ENCODE peak calls at places on chromosomes 1 and 21, in five cellular contexts. G, O, B, U and K are unnamed samples.

GRCh38 chr1:3072178-3072947 is 3.4 kb downstream of the PRDM16 start:
- DNase-seq in G (no peak), U (no peak), O (peak; percentile 67), B (no peak), K (no peak)

GRCh38 chr1:204418174-204419063 is 6.8 kb upstream of the PPP1R15B start:
- DNase-seq in B (no peak), U (no peak), G (no peak), O (peak; percentile 35), K (no peak)

GRCh38 chr1:109931189-109931672 is 20.6 kb downstream of the CSF1 start:
- DNase-seq in U (peak; percentile 82), G (peak; percentile 90), O (peak; percentile 89), B (no peak), K (peak; percentile 24)

GRCh38 chr1:9900142-9901043 is 9.7 kb downstream of the CTNNBIP1 start:
- DNase-seq in O (no peak), U (peak; percentile 88), B (no peak), G (no peak), K (no peak)

GRCh38 chr1:40382110-40382464 is 8.6 kb downstream of the SMAP2 start:
- DNase-seq in O (no peak), U (no peak), B (no peak), G (no peak), K (no peak)

GRCh38 chr1:245258271-245258920 is 103.6 kb downstream of the KIF26B start:
- DNase-seq in U (peak; percentile 86), O (peak; percentile 35), G (no peak), B (no peak), K (no peak)

GRCh38 chr1:201223852-201224670 is 33.4 kb downstream of the IGFN1 start:
- DNase-seq in O (peak; percentile 28), U (no peak), B (no peak), G (no peak), K (no peak)

GRCh38 chr1:109657395-109657794 is 1.5 kb downstream of the GSTM4 start:
- DNase-seq in G (no peak), U (no peak), B (no peak), O (no peak), K (no peak)

GRCh38 chr1:9406111-9406510 is 113.4 kb downstream of the SPSB1 start:
- DNase-seq in U (no peak), G (no peak), O (no peak), B (no peak), K (no peak)

GRCh38 chr21:31897311-31897710 is 24.5 kb downstream of the HUNK start:
- DNase-seq in U (no peak), B (no peak), O (no peak), G (no peak), K (no peak)

GRCh38 chr1:59318271-59318865 is 21.5 kb downstream of the FGGY start:
- DNase-seq in O (no peak), B (no peak), G (no peak), U (no peak), K (no peak)

GRCh38 chr1:69648486-69648885 is 80.8 kb downstream of the LRRC7 start:
- DNase-seq in G (no peak), O (no peak), U (no peak), B (no peak), K (no peak)

GRCh38 chr1:47709302-47710074 is 271.6 kb downstream of the FOXD2 start:
- DNase-seq in U (no peak), B (no peak), G (peak; percentile 39), O (peak; percentile 78), K (no peak)

GRCh38 chr1:37392051-37392450 is 82.3 kb upstream of the ZC3H12A start:
- DNase-seq in B (no peak), G (no peak), U (no peak), O (no peak), K (no peak)

GRCh38 chr1:37393585-37394120 is 80.7 kb upstream of the ZC3H12A start:
- DNase-seq in G (no peak), U (no peak), B (no peak), O (no peak), K (no peak)

GRCh38 chr1:37393173-37393572 is 81.2 kb upstream of the ZC3H12A start:
- DNase-seq in U (no peak), O (no peak), B (no peak), G (no peak), K (no peak)

GRCh38 chr1:37389327-37389726 is 85.1 kb upstream of the ZC3H12A start:
- DNase-seq in O (no peak), G (no peak), U (no peak), B (no peak), K (no peak)

GRCh38 chr1:37391181-37391949 is 83.0 kb upstream of the ZC3H12A start:
- DNase-seq in O (peak; percentile 57), U (no peak), B (no peak), G (peak; percentile 50), K (no peak)
- H2AFZ ChIP-seq in O (no peak overlapping the region), U (no peak overlapping the region), B (no peak overlapping the region), G (no peak overlapping the region), K (no peak overlapping the region)

GRCh38 chr1:208161005-208161404 is 83.2 kb downstream of the PLXNA2 start:
- DNase-seq in B (no peak), O (no peak), G (no peak), U (no peak), K (no peak)
- TF ChIP-seq ATF3 in B (no peak), O (no peak), G (no peak), U (no peak), K (no peak)

DNA sequence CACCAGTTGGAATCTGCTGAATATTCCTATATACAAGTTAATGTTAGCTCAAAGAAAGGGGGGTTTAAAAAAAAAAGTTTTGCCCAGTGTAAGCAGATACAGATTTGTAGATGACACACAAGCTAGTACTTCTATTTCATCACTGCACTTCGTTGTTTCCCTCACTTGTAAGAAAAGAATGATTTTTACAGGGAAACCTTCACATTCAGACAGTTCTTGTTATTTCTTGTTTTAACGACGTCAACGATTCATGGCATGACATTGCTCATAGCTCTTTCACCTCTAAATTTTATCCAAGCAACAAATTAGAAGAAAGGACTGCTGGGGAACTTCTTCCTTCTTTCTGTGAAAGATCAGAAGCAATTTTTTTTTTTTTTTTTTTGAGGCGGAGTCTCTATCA is 25.7 kb upstream of the C1orf105 start:
- DNase-seq in B (no peak), O (no peak), G (no peak), U (no peak), K (no peak)
- H2AFZ ChIP-seq in B (no peak overlapping the region), O (no peak overlapping the region), G (no peak overlapping the region), U (no peak overlapping the region), K (no peak overlapping the region)

DNA sequence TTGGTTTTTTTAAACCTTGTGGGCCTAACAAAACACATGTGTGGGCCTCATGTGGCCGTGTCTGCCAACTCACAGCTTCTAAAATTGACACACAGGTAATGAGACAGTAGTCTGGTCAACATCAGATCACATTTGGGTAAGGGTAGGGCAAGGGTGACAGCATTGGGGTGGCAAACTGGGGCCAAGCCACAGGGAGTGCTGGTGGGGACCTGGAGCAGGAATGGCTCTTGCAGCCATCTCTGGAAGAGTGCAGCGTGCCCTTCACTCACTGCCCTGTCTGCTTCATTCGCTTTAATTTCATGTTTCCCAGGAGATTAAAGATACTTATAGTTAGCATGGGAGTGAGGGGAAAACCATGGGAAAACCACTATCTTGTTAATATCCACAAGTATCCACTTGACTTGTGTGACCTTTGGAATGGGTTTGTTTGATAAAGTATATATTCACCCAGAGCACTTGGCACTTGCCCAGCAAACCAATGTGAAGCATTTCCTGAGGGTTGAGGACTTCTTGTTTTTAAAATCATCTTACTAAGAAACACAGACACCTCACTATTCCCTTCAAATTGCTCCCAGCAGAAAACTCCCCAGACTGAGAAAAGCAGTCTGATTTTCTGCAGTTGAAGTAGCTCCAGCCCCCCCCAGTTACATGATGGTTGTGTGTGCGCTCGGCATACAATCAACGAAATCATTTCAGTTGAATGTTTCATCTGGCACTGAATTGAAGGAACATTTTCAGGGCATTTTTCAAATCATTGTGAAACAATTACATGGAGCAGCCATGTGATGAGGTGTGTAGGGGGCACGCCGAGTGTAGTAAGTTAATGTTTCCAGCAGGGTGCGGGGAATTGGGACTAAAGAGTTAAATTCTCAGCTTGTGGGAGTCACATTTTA is 175.7 kb downstream of the VPS13D start:
- DNase-seq in U (peak; percentile 82), G (peak; percentile 27), B (no peak), O (no peak), K (no peak)
- TF ChIP-seq ATF3 in U (no peak), G (no peak), B (no peak), O (no peak), K (no peak)

DNA sequence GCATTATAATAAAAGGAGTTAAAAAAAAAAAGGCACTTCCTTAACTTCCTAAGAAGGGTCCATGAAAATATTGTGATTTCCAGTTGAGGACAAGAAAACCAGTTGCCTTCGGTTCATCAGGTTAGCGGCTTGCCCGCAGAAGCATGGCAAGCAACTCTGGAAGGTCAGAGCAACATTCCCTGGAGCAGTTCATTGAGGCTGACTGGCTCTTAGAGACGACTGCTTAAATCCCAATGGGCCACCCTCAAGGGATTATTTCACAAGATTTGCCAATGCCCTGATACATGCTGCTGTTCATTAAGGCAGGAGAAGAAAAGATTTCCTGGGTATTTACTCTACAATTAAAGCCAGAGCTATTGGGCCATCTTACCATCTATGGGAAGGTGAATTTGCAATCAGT is 29.0 kb upstream of the CASQ2 start:
- DNase-seq in G (no peak), O (no peak), U (no peak), B (no peak), K (no peak)
- H2AFZ ChIP-seq in G (no peak overlapping the region), O (no peak overlapping the region), U (no peak overlapping the region), B (no peak overlapping the region), K (no peak overlapping the region)

DNA sequence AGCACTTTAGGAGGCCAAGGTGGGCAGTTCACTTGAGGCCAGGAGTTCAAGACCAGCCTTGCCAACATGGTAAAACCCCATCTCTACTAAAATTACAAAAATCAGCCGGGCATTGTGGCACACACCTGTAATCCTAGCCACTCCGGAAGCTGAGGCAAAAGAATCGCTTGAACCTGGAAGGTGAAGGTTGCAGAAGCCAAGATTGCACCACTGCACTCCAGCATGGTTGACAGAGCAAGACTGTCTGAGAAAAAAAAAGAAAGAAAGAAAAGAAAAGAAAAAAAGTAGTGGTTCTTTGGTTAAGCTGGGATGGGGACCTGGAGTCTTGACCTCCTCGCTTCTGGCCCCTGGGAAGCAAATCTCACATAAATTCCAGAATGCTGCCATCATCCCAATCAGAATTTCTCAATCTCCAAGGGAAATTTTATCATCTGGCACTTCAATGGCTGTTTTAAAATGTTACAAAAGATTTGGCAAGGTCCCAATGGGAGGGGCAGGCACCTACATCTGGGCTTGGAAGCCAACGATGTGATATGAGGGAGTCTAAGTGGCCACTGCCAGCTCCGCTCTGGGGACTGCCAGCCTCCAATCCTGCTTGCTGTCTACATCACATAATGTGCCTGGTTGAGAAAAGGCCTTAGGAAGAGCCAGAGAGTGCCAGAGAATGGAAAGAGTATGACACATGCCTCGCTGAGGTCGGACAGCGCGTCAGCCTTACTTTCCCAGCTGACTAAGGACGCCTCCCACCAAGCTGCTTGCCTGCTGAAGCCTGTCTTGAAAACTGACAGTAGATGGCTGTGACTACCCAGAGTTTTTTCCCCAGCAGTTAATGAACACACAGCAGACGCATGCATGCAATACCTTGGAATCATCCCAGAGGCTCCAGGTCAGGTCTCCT is 42.1 kb upstream of the SRP9 start:
- DNase-seq in B (no peak), O (no peak), G (no peak), U (peak; percentile 72), K (no peak)
- TF ChIP-seq ATF3 in B (no peak), O (no peak), G (no peak), U (no peak), K (no peak)

GRCh38 chr1:63073530-63074306 is 248.6 kb upstream of the FOXD3 start:
- DNase-seq in G (no peak), U (no peak), O (peak; percentile 60), B (no peak), K (no peak)
- H2AFZ ChIP-seq in G (no peak overlapping the region), U (no peak overlapping the region), O (peak overlapping the region; percentile 72), B (no peak overlapping the region), K (no peak overlapping the region)